ENCODE peak calls at places on chromosomes 4 and X, in nine cellular contexts. I, S, G, O, Y, Q, K, W and Z are unnamed samples.

GRCh38 chr4:108168672-108169562 is at the start of gene LEF1:
- DNase-seq in G (no peak), S (peak), K (peak), O (peak), Q (no peak), W (peak), Y (peak), I (no peak), Z (no peak)

GRCh38 chrX:19955306-19955705 is 35.6 kb downstream of the BCLAF3 start:
- DNase-seq in S (no peak), I (no peak), Y (no peak), K (peak), Q (no peak), O (no peak), W (no peak), G (no peak), Z (no peak)

GRCh38 chr4:2833671-2834000 is 10.0 kb upstream of the ADD1 start:
- DNase-seq in Y (no peak), S (no peak), W (no peak), I (no peak), Q (no peak), G (peak), K (no peak), O (no peak), Z (no peak)

GRCh38 chr4:56972389-56972788 is 5.0 kb downstream of the NOA1 start:
- DNase-seq in Y (no peak), G (no peak), K (no peak), Q (no peak), O (no peak), I (no peak), S (no peak), W (no peak), Z (no peak)

GRCh38 chr4:83629945-83630684 is 94.2 kb downstream of the GPAT3 start:
- DNase-seq in Q (no peak), G (peak), I (no peak), S (peak), W (peak), K (no peak), Y (peak), O (peak), Z (no peak)

GRCh38 chrX:5051831-5052491 is 1176.7 kb downstream of the NLGN4X start:
- DNase-seq in Q (peak), I (peak), Y (peak), W (peak), O (peak), S (peak), G (no peak), K (peak), Z (peak)

GRCh38 chrX:109600114-109600710 is 24.8 kb downstream of the KCNE5 start:
- DNase-seq in Q (no peak), K (peak), Y (no peak), I (no peak), O (no peak), G (no peak), W (no peak), S (peak), Z (no peak)

GRCh38 chr4:100290585-100290984 is 100.3 kb upstream of the DDIT4L start:
- DNase-seq in O (peak), G (no peak), S (peak), Q (no peak), K (no peak), W (no peak), Y (no peak), I (no peak), Z (no peak)

GRCh38 chr4:171751538-171751937 is 61.7 kb upstream of the GALNTL6 start:
- DNase-seq in Q (no peak), W (no peak), G (no peak), O (no peak), S (no peak), I (no peak), Y (no peak), K (no peak), Z (no peak)

GRCh38 chr4:51932261-51932660 is 87.9 kb downstream of the LRRC66 start:
- DNase-seq in I (peak), W (peak), O (no peak), S (peak), K (peak), G (no peak), Q (no peak), Y (no peak), Z (no peak)

GRCh38 chr4:159390648-159391047 is 287.8 kb downstream of the RAPGEF2 start:
- DNase-seq in G (no peak), W (peak), S (peak), I (no peak), Q (peak), O (no peak), Y (no peak), K (no peak), Z (no peak)

GRCh38 chr4:53706422-53707032 is 115.2 kb upstream of the LNX1 start:
- DNase-seq in W (peak), Q (peak), O (peak), I (peak), K (no peak), Y (no peak), S (peak), G (no peak), Z (no peak)

GRCh38 chr4:108794136-108794535 is 31.3 kb upstream of the ETNPPL start:
- DNase-seq in O (peak), K (no peak), G (no peak), Q (no peak), I (no peak), W (peak), Y (no peak), S (peak), Z (no peak)

GRCh38 chrX:21745756-21746155 is 12.2 kb downstream of the SMPX start:
- DNase-seq in Q (peak), O (peak), K (peak), S (no peak), I (peak), G (peak), W (peak), Y (peak), Z (no peak)

GRCh38 chr4:168877407-168877778 is 132.7 kb downstream of the CBR4 start:
- DNase-seq in Q (no peak), S (no peak), I (no peak), O (no peak), G (no peak), K (no peak), W (no peak), Y (no peak), Z (no peak)

GRCh38 chr4:168871686-168872085 is 138.4 kb downstream of the CBR4 start:
- DNase-seq in G (no peak), Q (no peak), S (no peak), I (no peak), Y (no peak), O (peak), K (no peak), W (no peak), Z (no peak)

GRCh38 chr4:168876106-168876505 is 133.9 kb downstream of the CBR4 start:
- DNase-seq in K (no peak), G (no peak), Y (no peak), I (no peak), S (no peak), W (no peak), O (no peak), Q (no peak), Z (no peak)

GRCh38 chr4:168877779-168878491 is 132.1 kb downstream of the CBR4 start:
- DNase-seq in Y (peak), Q (no peak), O (peak), S (no peak), I (peak), G (no peak), W (no peak), K (peak), Z (no peak)

GRCh38 chr4:168874083-168874482 is 136.0 kb downstream of the CBR4 start:
- DNase-seq in S (no peak), I (no peak), W (no peak), O (no peak), Q (no peak), K (no peak), G (no peak), Y (no peak), Z (no peak)
- H3K27ac ChIP-seq in S (no peak), I (no peak), W (no peak), O (no peak), Q (no peak), K (no peak), G (no peak), Y (no peak), Z (no peak)

GRCh38 chr4:55124337-55125076 is 888 bp downstream of the KDR start:
- DNase-seq in S (no peak), G (no peak), K (peak), W (peak), I (no peak), O (no peak), Y (no peak), Q (no peak), Z (no peak)
- H3K4me3 ChIP-seq in S (peak), G (peak), K (peak), W (peak), I (peak), O (peak), Y (peak), Q (no peak), Z (peak)

DNA sequence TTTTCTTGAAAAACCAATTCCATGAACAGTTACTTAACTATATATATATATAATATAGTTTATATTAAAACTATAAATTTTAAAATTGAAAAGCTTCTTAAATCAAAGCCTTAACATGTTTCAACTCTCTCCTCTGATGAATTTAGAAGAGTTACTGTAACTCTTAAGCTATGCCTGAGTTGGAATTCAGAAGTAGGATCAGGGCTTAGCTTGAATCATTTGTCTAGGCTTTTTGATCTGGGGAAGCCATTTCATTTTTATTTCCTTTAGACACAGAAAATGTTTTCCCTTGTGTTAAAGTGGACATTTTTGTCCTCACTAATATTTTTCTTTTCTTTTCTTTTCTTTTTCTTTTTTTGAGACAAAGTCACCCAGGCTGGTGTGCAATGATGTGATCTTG is 40.4 kb upstream of the PDLIM5 start:
- DNase-seq in K (no peak), S (no peak), O (peak), G (no peak), Q (no peak), Y (no peak), W (no peak), I (no peak), Z (no peak)
- H3K27ac ChIP-seq in K (no peak), S (no peak), O (no peak), G (no peak), Q (peak), Y (peak), W (peak), I (peak), Z (peak)

DNA sequence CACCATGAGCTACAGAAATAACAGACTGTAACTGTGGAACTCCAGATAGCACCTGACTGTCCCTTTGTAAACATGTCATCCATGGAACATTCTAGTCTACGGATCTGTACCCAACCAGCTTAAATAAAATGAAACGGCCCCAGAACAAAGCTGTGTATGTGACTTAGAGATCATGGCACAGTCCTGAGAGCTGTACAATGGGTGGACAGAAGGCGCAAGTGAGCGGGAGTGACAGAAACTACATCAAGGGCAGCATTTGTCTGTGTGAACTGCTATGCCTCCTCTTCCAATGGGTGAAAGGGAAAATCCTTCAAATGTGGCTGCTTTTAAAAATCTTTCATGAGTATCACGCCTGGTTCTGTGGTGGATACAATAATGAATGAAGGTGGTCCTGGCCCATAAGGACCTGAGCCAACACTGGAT is 72.5 kb downstream of the FAT1 start:
- DNase-seq in K (no peak), I (no peak), O (no peak), Y (no peak), W (no peak), Q (no peak), G (no peak), S (no peak), Z (no peak)
- H3K4me3 ChIP-seq in K (no peak), I (peak), O (no peak), Y (no peak), W (peak), Q (peak), G (no peak), S (peak), Z (peak)

GRCh38 chr4:76732246-76732645 is 165.7 kb downstream of the SOWAHB start:
- DNase-seq in G (no peak), I (no peak), K (no peak), S (no peak), Y (no peak), W (no peak), O (no peak), Q (no peak), Z (no peak)
- H3K27ac ChIP-seq in G (no peak), I (no peak), K (no peak), S (no peak), Y (no peak), W (no peak), O (no peak), Q (no peak), Z (no peak)

DNA sequence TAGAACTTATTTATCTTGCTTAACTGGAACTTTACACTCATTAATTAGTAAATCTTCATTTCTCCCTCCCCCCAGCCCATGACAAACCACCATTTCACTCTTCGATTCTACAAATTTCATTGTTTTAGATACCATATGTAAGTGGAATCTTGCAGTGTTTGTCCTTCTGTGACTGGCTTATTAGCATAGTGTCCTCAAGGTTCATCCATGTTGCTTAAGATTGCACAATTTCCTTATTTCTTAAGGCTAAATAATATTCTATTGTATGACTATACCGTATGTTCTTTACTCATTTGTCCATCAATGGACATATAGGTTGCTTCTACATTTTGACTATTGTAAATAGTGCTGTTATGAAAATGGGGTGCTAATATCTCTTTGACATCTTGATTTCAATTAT is 24.5 kb upstream of the RNF212 start:
- DNase-seq in Q (no peak), I (no peak), G (no peak), O (no peak), Y (no peak), K (no peak), W (no peak), S (no peak), Z (no peak)
- H3K4me3 ChIP-seq in Q (no peak), I (no peak), G (no peak), O (no peak), Y (no peak), K (no peak), W (no peak), S (no peak), Z (peak)

GRCh38 chr4:127410644-127411043 is 222.1 kb upstream of the INTU start:
- DNase-seq in Y (no peak), K (no peak), G (no peak), O (no peak), Q (no peak), S (no peak), I (no peak), W (no peak), Z (no peak)

GRCh38 chr4:127406187-127406586 is 226.6 kb upstream of the INTU start:
- DNase-seq in O (no peak), S (no peak), G (no peak), Q (no peak), W (no peak), I (no peak), Y (no peak), K (no peak), Z (no peak)

GRCh38 chr4:127416092-127416491 is 216.7 kb upstream of the INTU start:
- DNase-seq in S (no peak), G (no peak), Y (no peak), W (no peak), O (no peak), Q (no peak), K (no peak), I (no peak), Z (no peak)

GRCh38 chr4:127410201-127410600 is 222.6 kb upstream of the INTU start:
- DNase-seq in Q (no peak), S (no peak), O (peak), K (peak), W (no peak), I (no peak), G (peak), Y (no peak), Z (no peak)
- H3K27ac ChIP-seq in Q (no peak), S (no peak), O (no peak), K (no peak), W (no peak), I (no peak), G (no peak), Y (no peak), Z (peak)

DNA sequence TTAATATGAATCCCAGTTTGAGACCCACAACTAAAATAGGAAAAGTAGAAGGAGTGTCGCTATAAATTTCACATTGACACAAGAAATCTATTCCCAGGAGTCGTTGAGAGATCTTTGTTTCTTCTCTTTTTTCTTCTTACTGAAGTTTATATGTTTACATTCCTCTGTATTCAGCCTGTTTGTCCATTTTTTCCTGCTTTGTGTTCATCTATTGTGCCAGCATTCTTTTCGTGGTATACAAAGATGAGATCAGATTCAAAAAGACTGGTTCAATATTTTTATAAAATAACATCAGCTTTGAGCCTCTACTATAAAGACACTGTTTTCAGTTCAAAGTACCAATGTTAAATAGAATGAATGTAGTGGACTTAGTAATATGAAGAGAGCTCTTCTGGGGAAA is 95.4 kb upstream of the MYOZ2 start:
- DNase-seq in S (peak), K (no peak), Y (no peak), W (no peak), I (no peak), Q (no peak), O (no peak), G (no peak), Z (no peak)
- H3K4me3 ChIP-seq in S (no peak), K (no peak), Y (no peak), W (no peak), I (no peak), Q (no peak), O (no peak), G (no peak), Z (no peak)